ENCODE peak calls at places on chromosomes 16 and 17, in nine cellular contexts. One of them, this sample, is unnamed.

GRCh38 chr17:1568950-1569810 is 6.6 kb upstream of the PITPNA start:
- DNase-seq in esophagus squamous epithelium: no peak
- DNase-seq in fibroblast of lung: no peak
- DNase-seq in breast epithelium: no peak
- DNase-seq in effector memory CD4-positive, alpha-beta T cell: no peak
- DNase-seq in heart right ventricle: no peak
- DNase-seq in CD8-positive, alpha-beta T cell: no peak
- DNase-seq in Karpas-422: no peak
- DNase-seq in tibial artery: no peak
- DNase-seq in this sample: no peak

GRCh38 chr17:65332375-65332774 is 195.2 kb downstream of the RGS9 start:
- DNase-seq in heart right ventricle: no peak
- DNase-seq in effector memory CD4-positive, alpha-beta T cell: no peak
- DNase-seq in esophagus squamous epithelium: no peak
- DNase-seq in tibial artery: no peak
- DNase-seq in fibroblast of lung: peak; percentile 85
- DNase-seq in breast epithelium: no peak
- DNase-seq in Karpas-422: no peak
- DNase-seq in CD8-positive, alpha-beta T cell: no peak
- DNase-seq in this sample: no peak

GRCh38 chr17:60157487-60158040 is 7.8 kb downstream of the CA4 start:
- DNase-seq in breast epithelium: no peak
- DNase-seq in heart right ventricle: no peak
- DNase-seq in effector memory CD4-positive, alpha-beta T cell: no peak
- DNase-seq in tibial artery: no peak
- DNase-seq in CD8-positive, alpha-beta T cell: no peak
- DNase-seq in Karpas-422: no peak
- DNase-seq in fibroblast of lung: no peak
- DNase-seq in esophagus squamous epithelium: no peak
- DNase-seq in this sample: no peak

GRCh38 chr16:79644977-79645667 is 44.6 kb upstream of the MAF start:
- DNase-seq in CD8-positive, alpha-beta T cell: no peak
- DNase-seq in effector memory CD4-positive, alpha-beta T cell: no peak
- DNase-seq in fibroblast of lung: peak; percentile 10
- DNase-seq in breast epithelium: no peak
- DNase-seq in tibial artery: no peak
- DNase-seq in esophagus squamous epithelium: no peak
- DNase-seq in heart right ventricle: no peak
- DNase-seq in Karpas-422: no peak
- DNase-seq in this sample: no peak

GRCh38 chr17:74433421-74434121 is 1.7 kb downstream of the GPRC5C start:
- DNase-seq in CD8-positive, alpha-beta T cell: no peak
- DNase-seq in heart right ventricle: no peak
- DNase-seq in fibroblast of lung: no peak
- DNase-seq in breast epithelium: no peak
- DNase-seq in effector memory CD4-positive, alpha-beta T cell: no peak
- DNase-seq in tibial artery: peak; percentile 82
- DNase-seq in Karpas-422: no peak
- DNase-seq in esophagus squamous epithelium: no peak
- DNase-seq in this sample: peak; percentile 51

GRCh38 chr17:50273654-50274040 is 619 bp upstream of the TMEM92 start:
- DNase-seq in CD8-positive, alpha-beta T cell: no peak
- DNase-seq in esophagus squamous epithelium: no peak
- DNase-seq in fibroblast of lung: no peak
- DNase-seq in tibial artery: peak; percentile 59
- DNase-seq in heart right ventricle: no peak
- DNase-seq in breast epithelium: no peak
- DNase-seq in effector memory CD4-positive, alpha-beta T cell: no peak
- DNase-seq in Karpas-422: no peak
- DNase-seq in this sample: no peak

GRCh38 chr17:73349647-73350046 is 37.8 kb upstream of the CDC42EP4 start:
- DNase-seq in breast epithelium: no peak
- DNase-seq in CD8-positive, alpha-beta T cell: no peak
- DNase-seq in fibroblast of lung: no peak
- DNase-seq in effector memory CD4-positive, alpha-beta T cell: no peak
- DNase-seq in heart right ventricle: no peak
- DNase-seq in esophagus squamous epithelium: no peak
- DNase-seq in Karpas-422: no peak
- DNase-seq in tibial artery: no peak
- DNase-seq in this sample: no peak

GRCh38 chr16:30748634-30749445 is 615 bp downstream of the PHKG2 start:
- DNase-seq in fibroblast of lung: peak; percentile 50
- DNase-seq in Karpas-422: peak; percentile 62
- DNase-seq in breast epithelium: no peak
- DNase-seq in effector memory CD4-positive, alpha-beta T cell: peak; percentile 9
- DNase-seq in esophagus squamous epithelium: no peak
- DNase-seq in tibial artery: no peak
- DNase-seq in CD8-positive, alpha-beta T cell: no peak
- DNase-seq in heart right ventricle: peak; percentile 43
- DNase-seq in this sample: peak; percentile 47

GRCh38 chr17:10585529-10585928 is 36.1 kb upstream of the MYH2 start:
- DNase-seq in effector memory CD4-positive, alpha-beta T cell: no peak
- DNase-seq in CD8-positive, alpha-beta T cell: no peak
- DNase-seq in Karpas-422: no peak
- DNase-seq in heart right ventricle: no peak
- DNase-seq in tibial artery: no peak
- DNase-seq in esophagus squamous epithelium: no peak
- DNase-seq in fibroblast of lung: no peak
- DNase-seq in breast epithelium: no peak
- DNase-seq in this sample: no peak

GRCh38 chr17:57541472-57542394 is 203.4 kb downstream of the CCDC182 start:
- DNase-seq in effector memory CD4-positive, alpha-beta T cell: no peak
- DNase-seq in fibroblast of lung: peak; percentile 91
- DNase-seq in tibial artery: no peak
- DNase-seq in esophagus squamous epithelium: no peak
- DNase-seq in Karpas-422: no peak
- DNase-seq in CD8-positive, alpha-beta T cell: no peak
- DNase-seq in breast epithelium: no peak
- DNase-seq in heart right ventricle: peak; percentile 84
- DNase-seq in this sample: peak; percentile 93

GRCh38 chr16:4212207-4212933 is 29.5 kb downstream of the SRL start:
- DNase-seq in tibial artery: peak; percentile 95
- DNase-seq in breast epithelium: no peak
- DNase-seq in effector memory CD4-positive, alpha-beta T cell: no peak
- DNase-seq in Karpas-422: no peak
- DNase-seq in fibroblast of lung: no peak
- DNase-seq in esophagus squamous epithelium: no peak
- DNase-seq in heart right ventricle: peak; percentile 83
- DNase-seq in CD8-positive, alpha-beta T cell: no peak
- DNase-seq in this sample: no peak

GRCh38 chr17:63930951-63931575 is 1.1 kb downstream of the CD79B start:
- DNase-seq in Karpas-422: peak; percentile 93
- DNase-seq in effector memory CD4-positive, alpha-beta T cell: peak; percentile 61
- DNase-seq in tibial artery: peak; percentile 80
- DNase-seq in fibroblast of lung: no peak
- DNase-seq in breast epithelium: peak; percentile 30
- DNase-seq in heart right ventricle: peak; percentile 84
- DNase-seq in CD8-positive, alpha-beta T cell: peak; percentile 63
- DNase-seq in esophagus squamous epithelium: no peak
- DNase-seq in this sample: peak; percentile 18

GRCh38 chr16:57537596-57538234 is 1.3 kb upstream of the CCDC102A start:
- DNase-seq in heart right ventricle: peak; percentile 6
- DNase-seq in esophagus squamous epithelium: no peak
- DNase-seq in tibial artery: peak; percentile 54
- DNase-seq in effector memory CD4-positive, alpha-beta T cell: no peak
- DNase-seq in Karpas-422: peak; percentile 77
- DNase-seq in fibroblast of lung: no peak
- DNase-seq in breast epithelium: peak; percentile 16
- DNase-seq in CD8-positive, alpha-beta T cell: no peak
- DNase-seq in this sample: no peak

GRCh38 chr16:31471875-31472558 is at the start of gene TGFB1I1:
- DNase-seq in CD8-positive, alpha-beta T cell: no peak
- DNase-seq in breast epithelium: peak; percentile 65
- DNase-seq in tibial artery: peak; percentile 92
- DNase-seq in Karpas-422: no peak
- DNase-seq in effector memory CD4-positive, alpha-beta T cell: no peak
- DNase-seq in heart right ventricle: peak; percentile 81
- DNase-seq in fibroblast of lung: peak; percentile 87
- DNase-seq in esophagus squamous epithelium: no peak
- DNase-seq in this sample: peak; percentile 91

GRCh38 chr16:20317117-20317516 is 10.2 kb downstream of the GP2 start:
- DNase-seq in breast epithelium: no peak
- DNase-seq in effector memory CD4-positive, alpha-beta T cell: no peak
- DNase-seq in Karpas-422: no peak
- DNase-seq in heart right ventricle: no peak
- DNase-seq in tibial artery: no peak
- DNase-seq in CD8-positive, alpha-beta T cell: no peak
- DNase-seq in esophagus squamous epithelium: no peak
- DNase-seq in fibroblast of lung: no peak
- DNase-seq in this sample: no peak

GRCh38 chr16:48206594-48207242 is 37.4 kb upstream of the LONP2 start:
- DNase-seq in effector memory CD4-positive, alpha-beta T cell: no peak
- DNase-seq in heart right ventricle: no peak
- DNase-seq in CD8-positive, alpha-beta T cell: no peak
- DNase-seq in fibroblast of lung: no peak
- DNase-seq in Karpas-422: no peak
- DNase-seq in breast epithelium: no peak
- DNase-seq in tibial artery: peak; percentile 13
- DNase-seq in esophagus squamous epithelium: no peak
- DNase-seq in this sample: no peak

GRCh38 chr17:70134777-70135176 is 34.6 kb upstream of the KCNJ2 start:
- DNase-seq in effector memory CD4-positive, alpha-beta T cell: no peak
- DNase-seq in fibroblast of lung: no peak
- DNase-seq in CD8-positive, alpha-beta T cell: no peak
- DNase-seq in breast epithelium: no peak
- DNase-seq in heart right ventricle: no peak
- DNase-seq in tibial artery: no peak
- DNase-seq in esophagus squamous epithelium: no peak
- DNase-seq in Karpas-422: no peak
- DNase-seq in this sample: no peak

GRCh38 chr17:42266918-42267766 is 9.0 kb downstream of the STAT5B start:
- DNase-seq in esophagus squamous epithelium: no peak
- DNase-seq in breast epithelium: no peak
- DNase-seq in heart right ventricle: no peak
- DNase-seq in CD8-positive, alpha-beta T cell: no peak
- DNase-seq in fibroblast of lung: peak; percentile 87
- DNase-seq in Karpas-422: no peak
- DNase-seq in tibial artery: no peak
- DNase-seq in effector memory CD4-positive, alpha-beta T cell: peak; percentile 66
- DNase-seq in this sample: peak; percentile 95

GRCh38 chr17:57499648-57500049 is 243.3 kb downstream of the MSI2 start:
- DNase-seq in breast epithelium: no peak
- DNase-seq in heart right ventricle: no peak
- DNase-seq in Karpas-422: no peak
- DNase-seq in esophagus squamous epithelium: no peak
- DNase-seq in CD8-positive, alpha-beta T cell: no peak
- DNase-seq in tibial artery: no peak
- DNase-seq in fibroblast of lung: peak; percentile 63
- DNase-seq in effector memory CD4-positive, alpha-beta T cell: no peak
- DNase-seq in this sample: no peak

GRCh38 chr16:57871457-57871856 is 69.2 kb upstream of the KIFC3 start:
- DNase-seq in CD8-positive, alpha-beta T cell: no peak
- DNase-seq in effector memory CD4-positive, alpha-beta T cell: no peak
- DNase-seq in heart right ventricle: no peak
- DNase-seq in breast epithelium: no peak
- DNase-seq in esophagus squamous epithelium: no peak
- DNase-seq in tibial artery: no peak
- DNase-seq in Karpas-422: no peak
- DNase-seq in fibroblast of lung: peak; percentile 84
- DNase-seq in this sample: no peak

GRCh38 chr17:57902117-57902799 is 52.4 kb upstream of the MRPS23 start:
- DNase-seq in heart right ventricle: no peak
- DNase-seq in Karpas-422: no peak
- DNase-seq in breast epithelium: no peak
- DNase-seq in effector memory CD4-positive, alpha-beta T cell: no peak
- DNase-seq in fibroblast of lung: peak; percentile 25
- DNase-seq in CD8-positive, alpha-beta T cell: no peak
- DNase-seq in esophagus squamous epithelium: no peak
- DNase-seq in tibial artery: no peak
- DNase-seq in this sample: no peak

GRCh38 chr17:19943599-19943998 is 34.0 kb downstream of the AKAP10 start:
- DNase-seq in heart right ventricle: no peak
- DNase-seq in effector memory CD4-positive, alpha-beta T cell: no peak
- DNase-seq in fibroblast of lung: no peak
- DNase-seq in esophagus squamous epithelium: no peak
- DNase-seq in breast epithelium: no peak
- DNase-seq in CD8-positive, alpha-beta T cell: no peak
- DNase-seq in tibial artery: no peak
- DNase-seq in Karpas-422: no peak
- DNase-seq in this sample: no peak

GRCh38 chr17:81391268-81391963 is 3.8 kb upstream of the BAHCC1 start:
- DNase-seq in breast epithelium: no peak
- DNase-seq in heart right ventricle: no peak
- DNase-seq in esophagus squamous epithelium: no peak
- DNase-seq in CD8-positive, alpha-beta T cell: no peak
- DNase-seq in tibial artery: no peak
- DNase-seq in Karpas-422: no peak
- DNase-seq in effector memory CD4-positive, alpha-beta T cell: no peak
- DNase-seq in fibroblast of lung: no peak
- DNase-seq in this sample: no peak
- H3K4me1 ChIP-seq in breast epithelium: peaks cover 12% of the 10 kb centered on the region
- H3K4me1 ChIP-seq in heart right ventricle: peaks cover 65% of the 10 kb centered on the region
- H3K4me1 ChIP-seq in esophagus squamous epithelium: peaks cover 45% of the 10 kb centered on the region
- H3K4me1 ChIP-seq in CD8-positive, alpha-beta T cell: peaks cover 30% of the 10 kb centered on the region
- H3K4me1 ChIP-seq in tibial artery: peaks cover 69% of the 10 kb centered on the region
- H3K4me1 ChIP-seq in Karpas-422: no peaks in the 10 kb centered on the region
- H3K4me1 ChIP-seq in effector memory CD4-positive, alpha-beta T cell: peaks cover 35% of the 10 kb centered on the region
- H3K4me1 ChIP-seq in fibroblast of lung: peaks cover 33% of the 10 kb centered on the region
- H3K4me1 ChIP-seq in this sample: peaks cover 60% of the 10 kb centered on the region

GRCh38 chr16:15509593-15510520 is 75.5 kb downstream of the BMERB1 start:
- DNase-seq in heart right ventricle: no peak
- DNase-seq in effector memory CD4-positive, alpha-beta T cell: peak; percentile 1
- DNase-seq in esophagus squamous epithelium: no peak
- DNase-seq in Karpas-422: no peak
- DNase-seq in CD8-positive, alpha-beta T cell: no peak
- DNase-seq in tibial artery: no peak
- DNase-seq in fibroblast of lung: peak; percentile 69
- DNase-seq in breast epithelium: peak; percentile 21
- DNase-seq in this sample: peak; percentile 33
- H3K27ac ChIP-seq in heart right ventricle: no peak overlapping the region
- H3K27ac ChIP-seq in effector memory CD4-positive, alpha-beta T cell: peak overlapping the region; percentile 27
- H3K27ac ChIP-seq in esophagus squamous epithelium: no peak overlapping the region
- H3K27ac ChIP-seq in Karpas-422: no peak overlapping the region
- H3K27ac ChIP-seq in CD8-positive, alpha-beta T cell: no peak overlapping the region
- H3K27ac ChIP-seq in tibial artery: no peak overlapping the region
- H3K27ac ChIP-seq in fibroblast of lung: no peak overlapping the region
- H3K27ac ChIP-seq in breast epithelium: no peak overlapping the region
- H3K27ac ChIP-seq in this sample: no peak overlapping the region

GRCh38 chr17:77317091-77317519 is 176.3 kb downstream of the SEC14L1 start:
- DNase-seq in tibial artery: peak; percentile 59
- DNase-seq in heart right ventricle: no peak
- DNase-seq in Karpas-422: no peak
- DNase-seq in effector memory CD4-positive, alpha-beta T cell: no peak
- DNase-seq in esophagus squamous epithelium: no peak
- DNase-seq in fibroblast of lung: peak; percentile 36
- DNase-seq in CD8-positive, alpha-beta T cell: no peak
- DNase-seq in breast epithelium: no peak
- DNase-seq in this sample: no peak
- H3K4me1 ChIP-seq in tibial artery: peaks cover 67% of the 10 kb centered on the region
- H3K4me1 ChIP-seq in heart right ventricle: peaks cover 19% of the 10 kb centered on the region
- H3K4me1 ChIP-seq in Karpas-422: peaks cover 38% of the 10 kb centered on the region
- H3K4me1 ChIP-seq in effector memory CD4-positive, alpha-beta T cell: peaks cover 15% of the 10 kb centered on the region
- H3K4me1 ChIP-seq in esophagus squamous epithelium: peaks cover 55% of the 10 kb centered on the region
- H3K4me1 ChIP-seq in fibroblast of lung: peaks cover 24% of the 10 kb centered on the region
- H3K4me1 ChIP-seq in CD8-positive, alpha-beta T cell: peaks cover 19% of the 10 kb centered on the region
- H3K4me1 ChIP-seq in breast epithelium: peaks cover 19% of the 10 kb centered on the region
- H3K4me1 ChIP-seq in this sample: peaks cover 27% of the 10 kb centered on the region

DNA sequence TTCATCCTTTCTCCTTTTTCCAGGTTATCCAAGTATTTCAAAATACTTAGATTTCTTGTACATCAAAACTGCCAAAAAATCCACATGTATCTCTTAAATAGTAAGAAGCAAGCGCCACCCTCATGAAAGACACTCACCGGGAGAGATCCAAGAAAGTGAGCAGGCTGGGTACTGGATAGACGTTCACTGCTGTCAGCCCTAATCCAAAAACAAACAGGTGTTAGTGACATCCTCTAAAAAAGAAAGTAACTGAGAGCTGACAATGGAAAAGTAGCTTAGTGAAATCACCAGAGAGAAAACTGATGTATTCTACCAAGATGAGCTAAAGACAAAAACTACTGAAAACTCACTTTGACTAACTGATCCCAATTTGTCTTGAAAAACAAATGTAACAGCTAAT is 46.1 kb downstream of the MARVELD3 start:
- DNase-seq in esophagus squamous epithelium: no peak
- DNase-seq in tibial artery: no peak
- DNase-seq in fibroblast of lung: no peak
- DNase-seq in heart right ventricle: no peak
- DNase-seq in CD8-positive, alpha-beta T cell: no peak
- DNase-seq in breast epithelium: no peak
- DNase-seq in Karpas-422: no peak
- DNase-seq in effector memory CD4-positive, alpha-beta T cell: no peak
- DNase-seq in this sample: no peak
- H3K27ac ChIP-seq in esophagus squamous epithelium: no peak overlapping the region
- H3K27ac ChIP-seq in tibial artery: no peak overlapping the region
- H3K27ac ChIP-seq in fibroblast of lung: no peak overlapping the region
- H3K27ac ChIP-seq in heart right ventricle: no peak overlapping the region
- H3K27ac ChIP-seq in CD8-positive, alpha-beta T cell: no peak overlapping the region
- H3K27ac ChIP-seq in breast epithelium: no peak overlapping the region
- H3K27ac ChIP-seq in Karpas-422: no peak overlapping the region
- H3K27ac ChIP-seq in effector memory CD4-positive, alpha-beta T cell: no peak overlapping the region
- H3K27ac ChIP-seq in this sample: no peak overlapping the region

This sample was measured in cardiac muscle cell.